ENCODE peak calls at places on chromosome 2, in five cellular contexts. M is head of caudate nucleus, E is neural progenitor cell, X is HepG2, W is NCI-H1092. H is an unnamed sample.

GRCh38 chr2:133264951-133265949 is 303.0 kb downstream of the NCKAP5 start:
- DNase-seq in M (peak), E (peak), X (no peak), W (no peak), H (no peak)

GRCh38 chr2:74199275-74199701 is 873 bp downstream of the MTHFD2 start:
- DNase-seq in M (no peak), E (no peak), X (no peak), W (no peak), H (no peak)

GRCh38 chr2:127024769-127025356 is 82.1 kb downstream of the BIN1 start:
- DNase-seq in M (peak), E (peak), X (no peak), W (peak), H (no peak)

GRCh38 chr2:69221512-69221911 is 165.5 kb downstream of the GFPT1 start:
- DNase-seq in M (no peak), E (no peak), X (no peak), W (no peak), H (no peak)

GRCh38 chr2:20062615-20063545 is 11.5 kb upstream of the LAPTM4A start:
- DNase-seq in M (no peak), E (no peak), X (no peak), W (no peak), H (peak)

GRCh38 chr2:13676269-13676668 is 956.2 kb upstream of the LRATD1 start:
- DNase-seq in M (no peak), E (no peak), X (no peak), W (no peak), H (no peak)

GRCh38 chr2:237096911-237097310 is 11.2 kb downstream of the COPS8 start:
- DNase-seq in M (no peak), E (no peak), X (no peak), W (no peak), H (no peak)

GRCh38 chr2:119064567-119064966 is 94.0 kb downstream of the C1QL2 start:
- DNase-seq in M (no peak), E (no peak), X (no peak), W (no peak), H (no peak)

GRCh38 chr2:17273066-17273465 is 245.2 kb downstream of the RAD51AP2 start:
- DNase-seq in M (no peak), E (no peak), X (no peak), W (peak), H (no peak)

GRCh38 chr2:96159084-96159830 is 14.0 kb upstream of the DUSP2 start:
- DNase-seq in M (no peak), E (no peak), X (no peak), W (no peak), H (no peak)

GRCh38 chr2:38600242-38600891 is 2.4 kb downstream of the HNRNPLL start:
- DNase-seq in M (no peak), E (peak), X (peak), W (no peak), H (no peak)

GRCh38 chr2:153622285-153622684 is 143.7 kb upstream of the RPRM start:
- DNase-seq in M (no peak), E (peak), X (peak), W (no peak), H (no peak)

GRCh38 chr2:237055386-237056095 is 30.1 kb upstream of the COPS8 start:
- DNase-seq in M (no peak), E (no peak), X (no peak), W (no peak), H (no peak)

GRCh38 chr2:150410809-150411208 is 76.7 kb downstream of the RND3 start:
- DNase-seq in M (no peak), E (peak), X (peak), W (no peak), H (no peak)

GRCh38 chr2:85804583-85804982 is 50.8 kb downstream of the ATOH8 start:
- DNase-seq in M (no peak), E (peak), X (no peak), W (no peak), H (no peak)

GRCh38 chr2:216683846-216684245 is 11.5 kb downstream of the IGFBP5 start:
- DNase-seq in M (no peak), E (no peak), X (peak), W (no peak), H (no peak)

GRCh38 chr2:159538801-159539200 is 77.5 kb downstream of the BAZ2B start:
- DNase-seq in M (no peak), E (no peak), X (no peak), W (no peak), H (no peak)

GRCh38 chr2:233775414-233775813 is 2.7 kb upstream of the MROH2A start:
- DNase-seq in M (no peak), E (no peak), X (no peak), W (no peak), H (no peak)

GRCh38 chr2:2523395-2524339 is 192.6 kb upstream of the MYT1L start:
- DNase-seq in M (peak), E (no peak), X (no peak), W (no peak), H (no peak)

GRCh38 chr2:98564541-98565164 is 43.7 kb downstream of the COA5 start:
- DNase-seq in M (no peak), E (no peak), X (peak), W (no peak), H (no peak)

GRCh38 chr2:222610746-222611145 is 45.1 kb downstream of the FARSB start:
- DNase-seq in M (no peak), E (peak), X (no peak), W (no peak), H (no peak)

GRCh38 chr2:72917138-72917874 is at the start of gene EMX1:
- DNase-seq in M (no peak), E (peak), X (peak), W (peak), H (no peak)

GRCh38 chr2:28543316-28544068 is 47.6 kb downstream of the PLB1 start:
- DNase-seq in M (no peak), E (no peak), X (no peak), W (no peak), H (no peak)

GRCh38 chr2:147989809-147990403 is 30.6 kb downstream of the ORC4 start:
- DNase-seq in M (peak), E (peak), X (peak), W (peak), H (peak)

GRCh38 chr2:130185896-130186295 is 3.8 kb downstream of the MZT2B start:
- DNase-seq in M (no peak), E (no peak), X (no peak), W (no peak), H (no peak)

GRCh38 chr2:100653449-100654045 is 90.8 kb downstream of the PDCL3 start:
- DNase-seq in M (no peak), E (no peak), X (no peak), W (no peak), H (no peak)

GRCh38 chr2:238573065-238573778 is 146.5 kb downstream of the ASB1 start:
- DNase-seq in M (no peak), E (peak), X (peak), W (no peak), H (no peak)

GRCh38 chr2:47724221-47724981 is 58.5 kb upstream of the MSH6 start:
- DNase-seq in M (no peak), E (peak), X (no peak), W (no peak), H (no peak)